ENCODE peak calls at places on chromosomes 4 and X, in seven cellular contexts. U is foreskin fibroblast, H is kidney epithelial cell, M is ovary, K is HFF-Myc, Z is cardiac muscle cell, F is tibial artery. C is an unnamed sample.

GRCh38 chr4:163161536-163162205 is 5.0 kb downstream of the NAF1 start:
- DNase-seq in U (peak), H (peak), M (no peak), K (peak), Z (peak), F (no peak), C (no peak)

GRCh38 chr4:66556651-66557278 is 886.5 kb upstream of the EPHA5 start:
- DNase-seq in U (no peak), H (no peak), M (no peak), K (no peak), Z (no peak), F (no peak), C (no peak)

GRCh38 chrX:136850441-136851175 is 29.9 kb downstream of the RBMX start:
- DNase-seq in U (no peak), H (no peak), M (no peak), K (no peak), Z (peak), F (no peak), C (no peak)

GRCh38 chr4:186808635-186809018 is 85.0 kb upstream of the FAT1 start:
- DNase-seq in U (peak), H (peak), M (no peak), K (no peak), Z (peak), F (no peak), C (no peak)

GRCh38 chr4:2047781-2048581 is 11.1 kb upstream of the NAT8L start:
- DNase-seq in U (no peak), H (no peak), M (no peak), K (no peak), Z (no peak), F (peak), C (no peak)

GRCh38 chr4:84673475-84674230 is 90.7 kb downstream of the CDS1 start:
- DNase-seq in U (peak), H (peak), M (no peak), K (peak), Z (peak), F (no peak), C (no peak)

GRCh38 chr4:176875026-176875425 is 82.3 kb upstream of the VEGFC start:
- DNase-seq in U (no peak), H (no peak), M (no peak), K (no peak), Z (no peak), F (no peak), C (no peak)

GRCh38 chr4:1899149-1900086 is 28.2 kb downstream of the NSD2 start:
- DNase-seq in U (peak), H (no peak), M (peak), K (peak), Z (peak), F (peak), C (peak)

GRCh38 chrX:21166302-21166982 is 207.8 kb upstream of the CNKSR2 start:
- DNase-seq in U (peak), H (no peak), M (no peak), K (no peak), Z (peak), F (no peak), C (no peak)

GRCh38 chrX:113522814-113523213 is 682.2 kb upstream of the AMOT start:
- DNase-seq in U (no peak), H (no peak), M (no peak), K (no peak), Z (peak), F (no peak), C (no peak)

GRCh38 chrX:10071451-10072163 is 85.2 kb upstream of the CLCN4 start:
- DNase-seq in U (peak), H (no peak), M (no peak), K (no peak), Z (no peak), F (no peak), C (no peak)

GRCh38 chr4:146342600-146343192 is 128.4 kb downstream of the REELD1 start:
- DNase-seq in U (peak), H (no peak), M (no peak), K (no peak), Z (peak), F (no peak), C (no peak)

GRCh38 chrX:110145854-110146253 is 142.9 kb downstream of the TMEM164 start:
- DNase-seq in U (peak), H (no peak), M (no peak), K (no peak), Z (peak), F (peak), C (peak)

GRCh38 chrX:21875013-21875412 is 19.2 kb downstream of the YY2 start:
- DNase-seq in U (no peak), H (no peak), M (no peak), K (no peak), Z (no peak), F (no peak), C (no peak)

GRCh38 chr4:77113069-77113468 is 37.3 kb upstream of the CCNI start:
- DNase-seq in U (no peak), H (no peak), M (no peak), K (no peak), Z (no peak), F (no peak), C (no peak)

GRCh38 chr4:100118213-100118612 is 72.1 kb downstream of the DDIT4L start:
- DNase-seq in U (peak), H (no peak), M (no peak), K (no peak), Z (no peak), F (no peak), C (no peak)

GRCh38 chr4:23033796-23034195 is 341.1 kb downstream of the GBA3 start:
- DNase-seq in U (no peak), H (no peak), M (no peak), K (no peak), Z (no peak), F (no peak), C (no peak)

GRCh38 chrX:133375558-133376340 is 39.5 kb downstream of the GPC4 start:
- DNase-seq in U (no peak), H (no peak), M (peak), K (no peak), Z (peak), F (no peak), C (peak)

GRCh38 chrX:15877380-15877779 is 22.8 kb upstream of the AP1S2 start:
- DNase-seq in U (peak), H (no peak), M (no peak), K (no peak), Z (peak), F (no peak), C (no peak)

DNA sequence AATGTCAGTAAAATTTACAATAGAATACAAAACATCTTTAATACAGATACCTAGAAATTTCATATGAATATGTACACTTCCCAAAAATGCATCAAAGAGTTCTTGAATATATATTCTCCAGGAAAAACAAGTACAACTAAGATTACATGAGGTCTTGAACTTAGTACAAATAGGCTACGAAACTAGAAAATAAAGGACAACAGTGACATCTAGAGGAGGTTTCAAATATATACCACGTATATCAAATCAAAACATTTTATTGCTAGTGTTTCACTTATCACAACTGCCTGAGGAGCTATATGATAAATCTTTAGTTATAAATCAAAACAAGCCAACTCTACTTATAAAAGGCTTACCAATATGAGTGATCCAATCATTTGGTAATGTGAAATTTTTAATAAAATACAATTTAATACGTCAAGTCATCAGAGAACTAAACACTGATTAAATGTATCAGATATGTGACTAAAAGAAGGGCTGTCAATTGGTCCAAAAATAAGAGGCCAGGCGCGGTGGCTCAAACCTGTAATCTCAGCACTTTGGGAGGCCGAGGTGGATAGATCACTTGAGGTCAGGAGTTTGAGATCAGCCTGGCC is 36.6 kb downstream of the ANAPC10 start:
- DNase-seq in U (peak), H (no peak), M (no peak), K (peak), Z (peak), F (no peak), C (no peak)
- TF ChIP-seq CTCF in U (no peak), H (no peak), M (peak), K (no peak), Z (peak), F (peak), C (peak)

GRCh38 chrX:115940888-115941332 is 229.6 kb upstream of the AGTR2 start:
- DNase-seq in U (no peak), H (peak), M (peak), K (no peak), Z (peak), F (peak), C (no peak)
- TF ChIP-seq CTCF in U (no peak), H (no peak), M (peak), K (no peak), Z (no peak), F (no peak), C (no peak)

GRCh38 chr4:139392797-139393196 is 61.1 kb upstream of the RAB33B start:
- DNase-seq in U (no peak), H (no peak), M (no peak), K (no peak), Z (no peak), F (no peak), C (no peak)
- TF ChIP-seq CTCF in U (no peak), H (no peak), M (no peak), K (no peak), Z (no peak), F (no peak), C (no peak)

GRCh38 chrX:154321152-154321551 is 25.6 kb downstream of the TKTL1 start:
- DNase-seq in U (no peak), H (no peak), M (no peak), K (no peak), Z (no peak), F (no peak), C (no peak)

GRCh38 chrX:154320406-154320805 is 24.8 kb downstream of the TKTL1 start:
- DNase-seq in U (no peak), H (no peak), M (no peak), K (no peak), Z (no peak), F (no peak), C (no peak)

GRCh38 chrX:154322890-154323289 is 27.3 kb downstream of the TKTL1 start:
- DNase-seq in U (no peak), H (no peak), M (no peak), K (no peak), Z (no peak), F (no peak), C (no peak)

GRCh38 chrX:154323537-154323936 is 27.9 kb downstream of the TKTL1 start:
- DNase-seq in U (no peak), H (no peak), M (no peak), K (no peak), Z (no peak), F (no peak), C (no peak)

GRCh38 chrX:154321624-154322023 is 26.0 kb downstream of the TKTL1 start:
- DNase-seq in U (peak), H (no peak), M (no peak), K (no peak), Z (peak), F (no peak), C (no peak)
- TF ChIP-seq CTCF in U (no peak), H (peak), M (no peak), K (no peak), Z (no peak), F (no peak), C (no peak)

GRCh38 chr4:55445921-55446577 is 50.3 kb downstream of the TMEM165 start:
- DNase-seq in U (peak), H (peak), M (no peak), K (peak), Z (peak), F (no peak), C (no peak)

GRCh38 chr4:55446578-55446922 is 50.8 kb downstream of the TMEM165 start:
- DNase-seq in U (no peak), H (no peak), M (no peak), K (no peak), Z (no peak), F (no peak), C (no peak)

GRCh38 chr4:55442541-55442940 is 46.8 kb downstream of the TMEM165 start:
- DNase-seq in U (peak), H (no peak), M (no peak), K (no peak), Z (no peak), F (no peak), C (no peak)

GRCh38 chr4:55447108-55447708 is 51.5 kb downstream of the TMEM165 start:
- DNase-seq in U (no peak), H (no peak), M (no peak), K (no peak), Z (no peak), F (no peak), C (no peak)

GRCh38 chr4:55444822-55445221 is 49.1 kb downstream of the TMEM165 start:
- DNase-seq in U (peak), H (no peak), M (no peak), K (no peak), Z (peak), F (no peak), C (no peak)
- TF ChIP-seq CTCF in U (peak), H (peak), M (no peak), K (peak), Z (peak), F (peak), C (no peak)

DNA sequence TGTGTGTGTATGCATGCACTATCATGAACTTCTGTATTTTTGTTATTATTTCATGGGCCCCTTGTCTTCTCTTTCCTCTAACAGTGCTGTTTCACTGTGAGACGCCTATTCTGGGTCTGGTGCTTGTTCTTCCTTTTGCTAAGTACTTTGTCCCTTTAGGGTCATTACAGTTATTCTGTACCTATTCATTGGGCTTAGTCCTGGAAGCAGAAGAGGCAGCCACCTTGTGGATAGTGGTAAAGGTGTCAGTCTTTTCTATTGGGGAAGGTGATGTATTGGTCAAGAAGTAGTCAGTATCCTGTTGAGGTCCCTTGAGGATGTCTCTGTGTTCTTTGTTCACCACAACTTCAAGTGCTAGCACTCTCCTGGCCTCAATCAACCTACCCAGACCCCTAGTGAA is 593.7 kb downstream of the SPRY1 start:
- DNase-seq in U (no peak), H (no peak), M (no peak), K (no peak), Z (no peak), F (no peak), C (no peak)
- TF ChIP-seq CTCF in U (no peak), H (no peak), M (no peak), K (no peak), Z (no peak), F (no peak), C (no peak)

DNA sequence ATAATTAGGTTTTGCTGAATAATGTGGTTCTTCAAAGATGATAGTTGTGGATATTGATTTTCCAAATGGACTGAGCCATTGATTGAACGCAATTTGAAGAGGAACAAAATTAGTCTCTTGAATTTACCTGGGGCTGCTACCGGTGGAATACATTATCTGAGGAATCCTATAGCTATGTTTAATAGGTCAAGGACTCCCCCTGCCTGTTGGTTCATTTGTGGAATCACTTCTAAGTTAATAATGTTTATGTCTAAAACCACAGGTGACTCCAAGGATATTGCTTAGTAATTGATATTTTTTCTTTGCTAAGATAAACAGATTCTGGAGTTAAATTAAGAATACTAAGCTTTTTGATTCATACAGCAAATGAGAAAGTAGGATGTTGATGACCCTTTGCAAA is 576.0 kb upstream of the PABPC4L start:
- DNase-seq in U (no peak), H (no peak), M (no peak), K (no peak), Z (peak), F (no peak), C (no peak)
- TF ChIP-seq CTCF in U (no peak), H (peak), M (no peak), K (no peak), Z (no peak), F (no peak), C (no peak)

DNA sequence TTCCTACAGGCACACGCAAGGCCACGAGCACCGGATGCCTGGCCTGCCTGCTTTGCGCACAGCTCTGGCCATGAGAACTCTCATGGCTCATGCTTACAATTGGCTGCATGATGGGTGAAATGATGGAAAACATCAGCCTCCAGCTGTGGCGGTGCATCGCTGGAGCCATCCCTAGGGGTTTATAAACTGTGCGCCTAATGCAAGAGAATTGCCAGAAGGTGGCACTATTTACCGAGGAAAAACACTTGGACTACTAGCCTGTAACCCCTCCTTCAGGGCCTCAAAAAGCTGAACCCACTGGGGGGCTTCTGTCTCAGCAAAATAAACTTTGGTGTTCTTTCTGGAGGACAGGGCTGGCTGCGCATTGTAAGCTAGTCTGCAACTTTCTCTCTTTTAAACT is 51.9 kb downstream of the PHKA2 start:
- DNase-seq in U (peak), H (no peak), M (no peak), K (no peak), Z (peak), F (no peak), C (no peak)
- TF ChIP-seq CTCF in U (peak), H (peak), M (no peak), K (peak), Z (peak), F (peak), C (no peak)